ENCODE peak calls at places on chromosomes 3 and 15, in six cellular contexts. One of them, this sample, is unnamed. For H3K4me1, the result is how much of the 10 kb centered on the place peaks cover.

GRCh38 chr15:94105760-94106159 is 125.6 kb upstream of the MCTP2 start:
- DNase-seq in keratinocyte: no peak
- DNase-seq in psoas muscle: no peak
- DNase-seq in body of pancreas: no peak
- DNase-seq in kidney: no peak
- DNase-seq in A549: no peak
- DNase-seq in this sample: no peak

GRCh38 chr3:47404955-47405790 is 24.4 kb downstream of the PTPN23 start:
- DNase-seq in keratinocyte: no peak
- DNase-seq in psoas muscle: no peak
- DNase-seq in body of pancreas: no peak
- DNase-seq in kidney: peak
- DNase-seq in A549: no peak
- DNase-seq in this sample: no peak

GRCh38 chr3:49602049-49602554 is 47.8 kb downstream of the BSN start:
- DNase-seq in keratinocyte: no peak
- DNase-seq in psoas muscle: no peak
- DNase-seq in body of pancreas: no peak
- DNase-seq in kidney: no peak
- DNase-seq in A549: no peak
- DNase-seq in this sample: no peak

GRCh38 chr3:38108649-38109579 is 28.0 kb downstream of the ACAA1 start:
- DNase-seq in keratinocyte: no peak
- DNase-seq in psoas muscle: no peak
- DNase-seq in body of pancreas: no peak
- DNase-seq in kidney: no peak
- DNase-seq in A549: no peak
- DNase-seq in this sample: no peak

GRCh38 chr15:88604972-88605506 is 16.1 kb upstream of the AEN start:
- DNase-seq in keratinocyte: no peak
- DNase-seq in psoas muscle: no peak
- DNase-seq in body of pancreas: no peak
- DNase-seq in kidney: no peak
- DNase-seq in A549: no peak
- DNase-seq in this sample: no peak

GRCh38 chr3:93979850-93980677 is at the start of gene ARL13B:
- DNase-seq in keratinocyte: peak
- DNase-seq in psoas muscle: peak
- DNase-seq in body of pancreas: peak
- DNase-seq in kidney: peak
- DNase-seq in A549: peak
- DNase-seq in this sample: peak

GRCh38 chr15:84643838-84644237 is 10.2 kb downstream of the WDR73 start:
- DNase-seq in keratinocyte: no peak
- DNase-seq in psoas muscle: no peak
- DNase-seq in body of pancreas: no peak
- DNase-seq in kidney: no peak
- DNase-seq in A549: no peak
- DNase-seq in this sample: no peak

GRCh38 chr3:159635047-159635641 is 353.5 kb upstream of the IL12A start:
- DNase-seq in keratinocyte: no peak
- DNase-seq in psoas muscle: no peak
- DNase-seq in body of pancreas: no peak
- DNase-seq in kidney: no peak
- DNase-seq in A549: no peak
- DNase-seq in this sample: no peak

GRCh38 chr3:39126532-39127071 is 19.1 kb downstream of the TTC21A start:
- DNase-seq in keratinocyte: no peak
- DNase-seq in psoas muscle: no peak
- DNase-seq in body of pancreas: peak
- DNase-seq in kidney: peak
- DNase-seq in A549: no peak
- DNase-seq in this sample: no peak

GRCh38 chr3:64454179-64454578 is 228.9 kb upstream of the PRICKLE2 start:
- DNase-seq in keratinocyte: no peak
- DNase-seq in psoas muscle: no peak
- DNase-seq in body of pancreas: no peak
- DNase-seq in kidney: no peak
- DNase-seq in A549: no peak
- DNase-seq in this sample: no peak

GRCh38 chr15:99279783-99280307 is 28.6 kb downstream of the LRRC28 start:
- DNase-seq in keratinocyte: no peak
- DNase-seq in psoas muscle: no peak
- DNase-seq in body of pancreas: no peak
- DNase-seq in kidney: no peak
- DNase-seq in A549: no peak
- DNase-seq in this sample: no peak

GRCh38 chr3:55180161-55180560 is 252.3 kb upstream of the LRTM1 start:
- DNase-seq in keratinocyte: no peak
- DNase-seq in psoas muscle: no peak
- DNase-seq in body of pancreas: no peak
- DNase-seq in kidney: no peak
- DNase-seq in A549: no peak
- DNase-seq in this sample: no peak

DNA sequence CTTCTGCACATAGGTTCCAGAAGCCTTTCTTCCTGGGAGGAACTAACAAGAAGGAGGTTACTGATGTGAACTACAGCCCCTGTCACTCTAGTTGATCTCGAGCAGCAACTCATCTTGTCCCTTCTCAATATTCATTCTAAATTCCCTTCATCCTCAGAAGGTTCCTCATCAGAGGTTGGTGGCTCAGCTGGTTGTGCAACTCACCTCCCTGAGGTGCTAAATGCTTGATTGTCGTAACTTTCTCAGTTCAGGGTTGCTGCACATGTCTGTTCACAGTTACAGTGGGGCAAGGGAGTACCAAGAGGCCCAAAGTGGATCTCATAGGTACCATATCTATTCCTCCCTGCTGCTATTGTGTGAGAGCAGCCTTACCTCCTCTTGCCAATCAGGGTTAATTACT is 5.7 kb upstream of the A4GNT start:
- DNase-seq in keratinocyte: no peak
- DNase-seq in psoas muscle: no peak
- DNase-seq in body of pancreas: no peak
- DNase-seq in kidney: no peak
- DNase-seq in A549: no peak
- DNase-seq in this sample: no peak
- H3K27ac ChIP-seq in keratinocyte: no peak
- H3K27ac ChIP-seq in psoas muscle: no peak
- H3K27ac ChIP-seq in body of pancreas: no peak
- H3K27ac ChIP-seq in kidney: no peak
- H3K27ac ChIP-seq in A549: no peak
- H3K27ac ChIP-seq in this sample: no peak

GRCh38 chr3:31288641-31289100 is 244.1 kb upstream of the STT3B start:
- DNase-seq in keratinocyte: peak
- DNase-seq in psoas muscle: no peak
- DNase-seq in body of pancreas: no peak
- DNase-seq in kidney: peak
- DNase-seq in A549: peak
- DNase-seq in this sample: no peak

GRCh38 chr3:31285808-31286486 is 246.8 kb upstream of the STT3B start:
- DNase-seq in keratinocyte: no peak
- DNase-seq in psoas muscle: no peak
- DNase-seq in body of pancreas: no peak
- DNase-seq in kidney: no peak
- DNase-seq in A549: no peak
- DNase-seq in this sample: no peak

GRCh38 chr3:31290046-31290445 is 242.7 kb upstream of the STT3B start:
- DNase-seq in keratinocyte: no peak
- DNase-seq in psoas muscle: no peak
- DNase-seq in body of pancreas: no peak
- DNase-seq in kidney: no peak
- DNase-seq in A549: no peak
- DNase-seq in this sample: no peak

GRCh38 chr3:31289592-31289991 is 243.1 kb upstream of the STT3B start:
- DNase-seq in keratinocyte: no peak
- DNase-seq in psoas muscle: no peak
- DNase-seq in body of pancreas: no peak
- DNase-seq in kidney: no peak
- DNase-seq in A549: no peak
- DNase-seq in this sample: no peak

DNA sequence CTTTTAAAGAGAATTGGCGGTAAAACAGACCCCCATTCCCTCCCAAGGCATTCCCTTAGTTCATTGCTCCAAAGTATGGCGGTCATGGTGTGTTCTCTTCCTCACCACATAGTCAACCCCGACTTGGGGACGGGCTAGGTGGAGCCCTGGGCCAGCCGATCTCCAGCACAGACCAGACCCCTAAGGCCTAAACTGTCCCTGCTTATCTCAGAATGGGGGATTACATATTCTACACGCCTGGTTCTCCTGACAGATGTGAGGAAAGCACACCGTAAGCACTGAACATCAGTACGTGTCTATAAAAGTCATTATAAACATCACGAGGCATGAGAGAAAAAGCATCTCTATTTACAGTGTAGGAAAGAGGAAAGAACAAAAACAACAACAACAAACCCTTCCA is 244.5 kb upstream of the STT3B start:
- DNase-seq in keratinocyte: no peak
- DNase-seq in psoas muscle: no peak
- DNase-seq in body of pancreas: no peak
- DNase-seq in kidney: no peak
- DNase-seq in A549: no peak
- DNase-seq in this sample: no peak
- H3K4me1 ChIP-seq in keratinocyte: under half
- H3K4me1 ChIP-seq in psoas muscle: under half
- H3K4me1 ChIP-seq in body of pancreas: under half
- H3K4me1 ChIP-seq in kidney: under half
- H3K4me1 ChIP-seq in A549: under half
- H3K4me1 ChIP-seq in this sample: under half

DNA sequence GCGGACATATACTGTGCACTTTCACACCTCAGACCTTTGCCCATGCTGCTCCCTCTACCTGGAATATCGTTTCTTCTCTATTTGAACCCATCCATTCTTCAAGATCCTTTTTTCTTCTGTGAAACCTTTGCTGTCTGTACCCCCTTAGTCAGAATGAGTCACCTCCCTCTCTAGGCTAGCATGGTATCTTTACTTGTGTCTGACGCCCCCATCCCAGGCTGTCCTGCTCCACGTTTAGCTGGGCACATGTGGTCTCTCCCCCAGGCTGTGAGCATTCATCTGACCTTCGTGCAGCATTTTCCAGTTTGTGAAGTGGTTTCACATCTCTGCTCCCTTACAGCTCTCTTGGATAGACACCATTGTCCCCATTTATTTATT is 14.3 kb upstream of the TLE3 start:
- DNase-seq in keratinocyte: no peak
- DNase-seq in psoas muscle: no peak
- DNase-seq in body of pancreas: no peak
- DNase-seq in kidney: no peak
- DNase-seq in A549: no peak
- DNase-seq in this sample: no peak
- H3K4me3 ChIP-seq in keratinocyte: no peak
- H3K4me3 ChIP-seq in psoas muscle: peak
- H3K4me3 ChIP-seq in body of pancreas: no peak
- H3K4me3 ChIP-seq in kidney: no peak
- H3K4me3 ChIP-seq in A549: no peak
- H3K4me3 ChIP-seq in this sample: no peak

GRCh38 chr3:143066033-143066432 is 53.5 kb upstream of the CHST2 start:
- DNase-seq in keratinocyte: no peak
- DNase-seq in psoas muscle: no peak
- DNase-seq in body of pancreas: no peak
- DNase-seq in kidney: no peak
- DNase-seq in A549: no peak
- DNase-seq in this sample: no peak
- H3K27ac ChIP-seq in keratinocyte: no peak
- H3K27ac ChIP-seq in psoas muscle: no peak
- H3K27ac ChIP-seq in body of pancreas: no peak
- H3K27ac ChIP-seq in kidney: no peak
- H3K27ac ChIP-seq in A549: no peak
- H3K27ac ChIP-seq in this sample: no peak

This sample was measured in CD8-positive, alpha-beta memory T cell.